ENCODE peak calls at places on chromosomes 3 and 15, in seven cellular contexts. H is activated CD8-positive, alpha-beta memory T cell treated with anti-CD3 and anti-CD28 coated beads, Interleukin-2, amount 50 U/mL, for 4 hours; G is pancreas; I is spleen; N is stimulated activated CD8-positive, alpha-beta memory T cell treated with anti-CD3 and anti-CD28 coated beads, Interleukin-12 subunit alpha, Interleukin-12 subunit beta, amount 100 ng/mL, for 1 hour; D is right cardiac atrium; O is DMS153. U is an unnamed sample.
A peak's percentile ranks its signal among the peaks of the same experiment; 100 is the strongest.

GRCh38 chr15:37031198-37031597 is 69.2 kb downstream of the MEIS2 start:
- DNase-seq in H (no peak), G (no peak), I (no peak), N (no peak), D (no peak), O (no peak), U (no peak)

GRCh38 chr3:188583476-188584161 is 429.7 kb downstream of the LPP start:
- DNase-seq in H (no peak), G (no peak), I (no peak), N (no peak), D (no peak), O (no peak), U (no peak)

GRCh38 chr15:31295660-31296059 is 31.0 kb upstream of the KLF13 start:
- DNase-seq in H (no peak), G (no peak), I (peak; percentile 64), N (no peak), D (no peak), O (no peak), U (no peak)

GRCh38 chr3:12707425-12707824 is 43.5 kb upstream of the RAF1 start:
- DNase-seq in H (no peak), G (no peak), I (no peak), N (no peak), D (no peak), O (peak; percentile 20), U (no peak)

GRCh38 chr3:45593708-45594601 is 596 bp upstream of the LIMD1 start:
- DNase-seq in H (peak; percentile 74), G (peak; percentile 78), I (peak; percentile 96), N (peak; percentile 39), D (peak; percentile 75), O (peak; percentile 9), U (peak; percentile 62)

GRCh38 chr3:46524832-46525231 is 27.1 kb downstream of the RTP3 start:
- DNase-seq in H (no peak), G (no peak), I (no peak), N (no peak), D (no peak), O (no peak), U (no peak)

GRCh38 chr15:81304226-81304625 is 19.7 kb downstream of the STARD5 start:
- DNase-seq in H (no peak), G (no peak), I (no peak), N (no peak), D (no peak), O (no peak), U (no peak)

GRCh38 chr3:98269846-98270245 is 5.8 kb downstream of the OR5H6 start:
- DNase-seq in H (no peak), G (no peak), I (no peak), N (no peak), D (no peak), O (no peak), U (no peak)

GRCh38 chr3:11651900-11652299 is 8.2 kb upstream of the VGLL4 start:
- DNase-seq in H (no peak), G (no peak), I (no peak), N (no peak), D (no peak), O (no peak), U (no peak)

GRCh38 chr3:160434071-160434470 is 15.5 kb downstream of the TRIM59 start:
- DNase-seq in H (no peak), G (no peak), I (no peak), N (no peak), D (no peak), O (no peak), U (no peak)

GRCh38 chr3:139764069-139764905 is 86.5 kb upstream of the NMNAT3 start:
- DNase-seq in H (no peak), G (no peak), I (no peak), N (no peak), D (no peak), O (no peak), U (no peak)

GRCh38 chr3:188926141-188926540 is 245.6 kb upstream of the TPRG1 start:
- DNase-seq in H (no peak), G (no peak), I (no peak), N (no peak), D (no peak), O (no peak), U (no peak)